ENCODE peak calls at places on chromosomes 12 and 14, in four cellular contexts. U is H9, Z is neuronal stem cell, J is H1. M is an unnamed sample.

GRCh38 chr14:99671230-99672224 is 12.6 kb upstream of the CYP46A1 start:
- DNase-seq in J (no peak), U (no peak), Z (peak), M (no peak)

GRCh38 chr14:44352212-44352611 is 154.9 kb downstream of the FSCB start:
- DNase-seq in J (no peak), Z (no peak), U (no peak), M (no peak)

GRCh38 chr14:20093442-20093841 is 17.1 kb upstream of the OR4K17 start:
- DNase-seq in Z (no peak), U (no peak), J (no peak), M (no peak)

GRCh38 chr12:115811066-115811465 is 466.4 kb downstream of the MED13L start:
- DNase-seq in U (no peak), J (no peak), Z (no peak), M (no peak)

GRCh38 chr12:58416211-58416610 is 474.8 kb downstream of the ATP23 start:
- DNase-seq in Z (no peak), J (no peak), U (no peak), M (no peak)

GRCh38 chr14:51552275-51552674 is 99.4 kb upstream of the FRMD6 start:
- DNase-seq in U (no peak), Z (no peak), J (no peak), M (no peak)

GRCh38 chr14:57060276-57060956 is 208.3 kb downstream of the EXOC5 start:
- DNase-seq in U (no peak), J (no peak), Z (no peak), M (peak)

GRCh38 chr14:94573706-94574105 is 7.5 kb upstream of the SERPINA5 start:
- DNase-seq in Z (no peak), J (no peak), U (no peak), M (no peak)

GRCh38 chr14:76829016-76829365 is 2.8 kb downstream of the LRRC74A start:
- DNase-seq in U (no peak), Z (no peak), J (no peak), M (no peak)

GRCh38 chr12:18296201-18296908 is 35.0 kb downstream of the PIK3C2G start:
- DNase-seq in J (no peak), Z (no peak), U (no peak), M (no peak)

GRCh38 chr12:18302809-18303430 is 41.6 kb downstream of the PIK3C2G start:
- DNase-seq in Z (no peak), J (no peak), U (no peak), M (no peak)

GRCh38 chr12:18296909-18297280 is 35.6 kb downstream of the PIK3C2G start:
- DNase-seq in J (no peak), U (no peak), Z (no peak), M (no peak)

GRCh38 chr12:18294889-18295288 is 33.6 kb downstream of the PIK3C2G start:
- DNase-seq in Z (no peak), J (no peak), U (no peak), M (no peak)

GRCh38 chr12:18297883-18298282 is 36.6 kb downstream of the PIK3C2G start:
- DNase-seq in U (no peak), Z (no peak), J (no peak), M (no peak)
- H2BK12ac ChIP-seq in U (no peak), Z (no peak), J (no peak), M (no peak)

DNA sequence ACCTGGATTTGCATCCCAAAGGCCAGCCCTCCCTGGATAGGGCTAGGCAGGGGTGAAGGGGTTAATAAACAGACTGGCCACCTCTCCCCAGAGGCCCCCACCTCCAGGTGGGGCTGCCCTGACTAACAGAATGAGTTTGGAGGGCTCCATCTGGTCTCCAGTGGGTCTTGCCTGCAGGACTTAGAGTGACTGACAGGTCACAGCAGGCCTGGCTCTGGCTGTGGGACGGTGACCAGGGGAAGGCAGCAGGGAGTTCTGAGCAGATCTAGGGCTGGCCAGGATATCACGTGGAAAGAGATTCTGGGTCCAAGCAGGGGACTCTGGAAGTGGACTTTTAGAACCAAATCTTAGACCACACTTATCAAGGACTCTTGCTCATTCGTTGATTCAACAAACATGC is 40.9 kb upstream of the LHX5 start:
- DNase-seq in Z (no peak), U (no peak), J (no peak), M (no peak)
- H2BK120ac ChIP-seq in Z (no peak), U (no peak), J (no peak), M (no peak)

GRCh38 chr12:131928080-131928764 is 854 bp upstream of the PUS1 start:
- DNase-seq in Z (no peak), J (no peak), U (peak), M (no peak)
- H2BK12ac ChIP-seq in Z (no peak), J (peak), U (no peak), M (no peak)

GRCh38 chr12:68896881-68897540 is 36.0 kb downstream of the CPM start:
- DNase-seq in Z (no peak), J (no peak), U (no peak), M (no peak)
- H2BK120ac ChIP-seq in Z (no peak), J (no peak), U (no peak), M (no peak)

DNA sequence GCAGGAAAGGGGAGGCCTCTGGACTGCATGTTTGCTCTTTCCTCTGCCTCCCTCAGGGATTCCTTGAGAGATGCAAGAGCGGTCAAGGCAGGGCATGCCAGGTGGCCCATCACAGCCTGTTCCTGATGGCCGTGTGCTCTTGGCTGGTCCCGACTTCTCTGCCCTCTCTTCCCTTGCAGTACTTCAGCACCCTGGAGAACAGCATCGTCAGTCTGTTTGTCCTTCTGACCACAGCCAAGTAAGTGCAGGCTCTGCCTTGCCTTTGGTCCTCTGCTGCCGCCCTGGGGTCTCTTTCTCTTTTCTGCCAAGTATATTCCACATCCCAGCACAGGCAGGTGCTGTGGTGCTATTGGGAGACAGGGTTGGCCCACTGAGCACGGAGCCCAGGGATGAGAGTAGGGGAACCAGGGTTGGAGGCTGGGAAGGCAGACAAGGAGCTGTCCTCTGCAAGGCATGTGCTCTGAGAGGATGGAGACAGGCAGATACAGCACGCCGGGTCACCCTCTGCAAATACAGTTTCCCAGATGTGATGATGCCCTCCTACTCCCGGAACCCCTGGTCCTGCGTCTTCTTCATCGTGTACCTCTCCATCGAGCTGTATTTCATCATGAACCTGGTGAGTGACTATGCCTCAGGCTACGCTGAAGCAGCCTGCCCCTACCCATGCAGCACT is 51.9 kb downstream of the TPCN1 start:
- DNase-seq in J (no peak), Z (no peak), U (no peak), M (no peak)
- H2BK12ac ChIP-seq in J (no peak), Z (no peak), U (no peak), M (no peak)

GRCh38 chr12:22282283-22282682 is 52.2 kb downstream of the ST8SIA1 start:
- DNase-seq in J (no peak), U (no peak), Z (no peak), M (peak)
- H2BK120ac ChIP-seq in J (no peak), U (no peak), Z (no peak), M (no peak)

DNA sequence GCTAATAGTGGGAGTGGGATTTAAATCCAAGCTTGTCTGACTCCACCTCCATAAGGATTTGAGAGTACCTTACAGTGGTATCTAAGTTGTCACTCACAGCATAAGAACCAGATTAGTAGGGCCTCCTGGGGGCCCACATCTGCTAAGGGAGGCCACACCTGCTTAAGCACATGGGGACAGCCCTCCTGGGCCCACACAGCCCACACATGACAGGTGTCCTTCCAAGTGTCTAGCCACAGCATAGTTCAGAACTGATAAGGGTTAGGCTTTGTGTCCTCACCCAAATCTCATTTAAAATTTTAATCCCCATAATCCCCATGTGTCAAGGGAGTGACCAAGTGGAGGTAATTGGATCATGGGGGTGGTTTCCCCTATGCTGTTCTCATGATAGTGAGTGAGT is 186.0 kb upstream of the HMGA2 start:
- DNase-seq in Z (no peak), U (no peak), J (no peak), M (no peak)
- H2BK12ac ChIP-seq in Z (no peak), U (no peak), J (no peak), M (peak)

GRCh38 chr12:90943248-90943647 is 11.7 kb downstream of the CCER1 start:
- DNase-seq in Z (no peak), J (no peak), U (no peak), M (no peak)

GRCh38 chr12:90936230-90937005 is 18.6 kb downstream of the CCER1 start:
- DNase-seq in Z (no peak), J (no peak), U (no peak), M (no peak)

GRCh38 chr12:90940872-90941499 is 14.0 kb downstream of the CCER1 start:
- DNase-seq in Z (peak), U (no peak), J (no peak), M (peak)

GRCh38 chr12:90938451-90938850 is 16.5 kb downstream of the CCER1 start:
- DNase-seq in J (no peak), U (no peak), Z (no peak), M (peak)

GRCh38 chr12:90939382-90939781 is 15.6 kb downstream of the CCER1 start:
- DNase-seq in J (no peak), Z (no peak), U (no peak), M (no peak)
- H2BK120ac ChIP-seq in J (no peak), Z (no peak), U (no peak), M (no peak)

DNA sequence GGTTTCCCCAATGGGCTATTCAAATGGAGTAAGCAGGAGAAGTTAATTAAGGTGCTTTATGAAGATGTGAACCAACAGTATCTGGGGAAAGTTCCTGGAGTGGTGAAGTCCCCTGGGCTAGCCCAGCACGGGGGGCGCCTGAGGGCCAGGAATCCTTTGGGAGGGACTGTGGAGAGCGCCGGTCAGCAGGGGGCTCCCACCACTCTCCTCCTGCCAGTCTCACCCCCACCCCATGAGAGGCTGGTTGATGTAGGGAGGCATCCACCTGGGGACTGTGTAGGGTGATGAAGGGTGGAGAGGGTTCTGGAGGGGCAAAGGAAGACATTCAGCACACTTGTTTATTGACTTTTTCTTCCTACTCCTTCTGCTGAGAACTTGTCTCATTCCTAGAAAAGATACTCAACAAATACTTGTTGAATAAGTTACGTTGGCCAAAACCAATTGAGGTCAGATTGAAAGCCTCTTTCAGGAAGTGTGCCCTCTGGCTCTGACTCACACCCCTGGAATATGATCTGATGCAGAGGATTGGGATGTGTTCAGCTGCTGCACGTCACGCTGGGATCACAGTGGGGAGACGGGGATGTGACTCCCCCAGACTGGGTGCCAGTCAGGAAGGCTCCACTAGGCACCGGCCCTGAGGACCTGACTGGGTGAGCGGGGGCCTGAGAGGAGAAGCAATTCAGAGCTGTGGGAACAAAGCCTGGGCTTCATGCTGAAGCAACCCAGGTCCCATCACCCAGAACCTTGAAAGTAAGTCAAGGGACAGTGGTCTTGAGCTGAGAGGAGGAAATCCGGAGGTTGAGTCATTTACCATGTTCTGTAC is 4.2 kb downstream of the CEBPE start:
- DNase-seq in J (no peak), U (no peak), Z (no peak), M (peak)
- H2BK12ac ChIP-seq in J (no peak), U (no peak), Z (no peak), M (no peak)

M was measured in trophoblast cell.